ENCODE peak calls at places on chromosomes 6 and 20, in four cellular contexts. Q, N, B and W are unnamed samples. For H3K9me3, the result is how much of the 10 kb centered on the place peaks cover.

GRCh38 chr6:126380072-126380583 is 40.2 kb downstream of the CENPW start:
- DNase-seq in Q (no peak), N (no peak), B (no peak), W (no peak)

GRCh38 chr20:64165866-64166600 is 1.8 kb downstream of the MYT1 start:
- DNase-seq in N (no peak), B (no peak), Q (no peak), W (no peak)

GRCh38 chr6:167422934-167423333 is 98.0 kb downstream of the TTLL2 start:
- DNase-seq in Q (no peak), N (no peak), B (no peak), W (no peak)

GRCh38 chr6:154595997-154596396 is 85.5 kb upstream of the CNKSR3 start:
- DNase-seq in N (no peak), Q (no peak), B (no peak), W (no peak)

GRCh38 chr6:150185697-150186096 is 42.9 kb downstream of the PPP1R14C start:
- DNase-seq in B (no peak), N (no peak), Q (no peak), W (no peak)

GRCh38 chr20:973785-974194 is 28.3 kb downstream of the RSPO4 start:
- DNase-seq in N (no peak), B (no peak), Q (no peak), W (no peak)

GRCh38 chr20:61997372-61997771 is 68.3 kb downstream of the TAF4 start:
- DNase-seq in B (no peak), Q (peak), N (no peak), W (no peak)

GRCh38 chr6:110250838-110251237 is 70.6 kb downstream of the CDC40 start:
- DNase-seq in B (no peak), Q (no peak), N (no peak), W (no peak)

GRCh38 chr6:32944265-32944664 is 3.4 kb upstream of the HLA-DMB start:
- DNase-seq in Q (peak), B (no peak), N (no peak), W (no peak)

GRCh38 chr20:35621560-35621946 is 5.9 kb downstream of the SPAG4 start:
- DNase-seq in N (no peak), Q (no peak), B (no peak), W (no peak)

GRCh38 chr6:42527204-42527603 is 36.6 kb upstream of the UBR2 start:
- DNase-seq in N (no peak), Q (no peak), B (no peak), W (no peak)

GRCh38 chr6:128932061-128932460 is 49.1 kb downstream of the LAMA2 start:
- DNase-seq in N (no peak), Q (no peak), B (no peak), W (no peak)

GRCh38 chr6:44048277-44048676 is 79.0 kb downstream of the MRPL14 start:
- DNase-seq in Q (peak), N (no peak), B (no peak), W (no peak)

GRCh38 chr20:41118632-41119031 is 18.7 kb upstream of the PLCG1 start:
- DNase-seq in Q (no peak), N (no peak), B (no peak), W (no peak)

GRCh38 chr6:152195896-152196295 is 388.4 kb downstream of the ESR1 start:
- DNase-seq in Q (no peak), N (no peak), B (no peak), W (no peak)

GRCh38 chr6:163354085-163354484 is 60.4 kb upstream of the QKI start:
- DNase-seq in B (no peak), Q (no peak), N (no peak), W (no peak)

GRCh38 chr20:4581838-4582237 is 139.9 kb upstream of the PRND start:
- DNase-seq in Q (no peak), B (no peak), N (no peak), W (no peak)

GRCh38 chr6:20402181-20403079 is 751 bp downstream of the E2F3 start:
- DNase-seq in B (peak), N (peak), Q (peak), W (peak)

DNA sequence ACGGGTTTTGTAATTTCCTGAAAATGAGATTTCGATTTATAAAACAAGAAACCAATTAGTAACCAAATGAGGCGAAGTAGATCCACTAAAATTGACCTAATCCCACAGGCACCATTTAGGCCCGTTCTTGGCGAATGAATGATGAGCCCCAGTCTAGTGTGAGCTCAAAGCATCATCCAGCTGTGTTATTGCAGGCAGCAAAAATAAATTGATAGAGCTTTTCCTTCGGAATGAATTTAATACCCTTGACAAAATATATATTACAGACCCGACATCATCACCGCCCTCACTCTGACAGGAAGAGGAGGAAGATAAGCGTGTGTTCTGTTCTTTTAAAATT is 7.9 kb downstream of the SIM1 start:
- DNase-seq in Q (no peak), N (no peak), B (no peak), W (no peak)
- H3K9me3 ChIP-seq in Q (under half), N (under half), B (under half), W (under half)

GRCh38 chr6:14464049-14464448 is 346.5 kb downstream of the CD83 start:
- DNase-seq in N (no peak), B (no peak), Q (no peak), W (no peak)
- H3K9me3 ChIP-seq in N (under half), B (under half), Q (under half), W (under half)

DNA sequence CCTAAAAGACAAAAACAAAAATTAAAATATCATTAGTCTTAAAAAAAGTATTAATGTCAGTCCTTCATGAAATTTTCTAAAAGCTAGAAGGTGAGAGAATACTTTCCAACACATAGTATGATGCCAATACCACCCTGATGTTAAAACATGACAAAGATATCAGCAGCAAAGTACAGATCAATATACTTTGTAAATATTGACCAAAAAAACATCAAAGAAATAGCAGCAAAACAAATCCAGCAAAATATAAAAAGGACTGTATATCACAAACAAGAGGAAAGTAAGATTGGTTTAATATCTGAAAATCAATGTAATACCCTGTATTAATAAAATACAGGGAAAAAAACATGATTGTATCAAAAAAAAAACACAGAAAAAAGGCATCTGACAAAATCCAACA is 51.4 kb downstream of the TASP1 start:
- DNase-seq in Q (no peak), N (no peak), B (no peak), W (no peak)
- H3K9me3 ChIP-seq in Q (under half), N (under half), B (under half), W (under half)

DNA sequence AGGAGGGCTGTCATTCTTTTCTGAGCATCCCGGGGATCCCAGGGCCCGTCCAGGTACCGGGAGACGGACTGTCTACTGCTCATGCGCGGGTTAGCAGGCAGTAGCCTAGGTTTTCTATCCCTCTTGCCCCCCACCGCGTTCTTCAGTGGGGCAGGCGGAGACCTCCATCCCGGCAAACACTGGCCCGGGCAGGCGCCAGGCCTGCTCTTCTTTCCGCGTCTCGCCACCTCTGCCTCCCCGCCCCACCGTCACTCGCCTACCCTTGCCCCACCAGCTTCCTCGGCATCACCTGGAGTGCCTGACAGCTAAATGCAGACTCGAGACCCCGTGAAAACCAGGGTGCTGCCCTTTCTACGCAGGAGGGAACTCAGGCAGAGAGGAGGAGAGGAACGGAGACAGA is 1937.7 kb upstream of the DEFB115 start:
- DNase-seq in N (no peak), Q (no peak), B (no peak), W (no peak)
- H3K9me3 ChIP-seq in N (under half), Q (under half), B (under half), W (under half)